ENCODE peak calls at places on chromosomes 7 and 10, in four cellular contexts. S is GOT3, B is endothelial cell, U is T-helper 9 cell. P is an unnamed sample.

GRCh38 chr7:117715784-117716445 is 157.3 kb downstream of the CTTNBP2 start:
- DNase-seq in S (peak), B (peak), U (no peak), P (peak)

GRCh38 chr7:25967278-25968204 is 184.5 kb upstream of the NFE2L3 start:
- DNase-seq in S (no peak), B (no peak), U (no peak), P (no peak)

GRCh38 chr7:46015107-46015868 is 94.2 kb upstream of the IGFBP3 start:
- DNase-seq in S (no peak), B (peak), U (no peak), P (no peak)

GRCh38 chr7:158329686-158330085 is 257.9 kb downstream of the PTPRN2 start:
- DNase-seq in S (no peak), B (no peak), U (no peak), P (no peak)

GRCh38 chr10:97138777-97139317 is 46.9 kb downstream of the SLIT1 start:
- DNase-seq in S (no peak), B (no peak), U (no peak), P (no peak)

GRCh38 chr10:101467286-101467770 is 113.4 kb downstream of the BTRC start:
- DNase-seq in S (no peak), B (peak), U (no peak), P (peak)

GRCh38 chr10:11414314-11415038 is 197.0 kb downstream of the USP6NL start:
- DNase-seq in S (no peak), B (no peak), U (no peak), P (no peak)

GRCh38 chr7:51455513-51455912 is 138.9 kb upstream of the COBL start:
- DNase-seq in S (no peak), B (no peak), U (no peak), P (no peak)

GRCh38 chr7:80918406-80918805 is 445 bp downstream of the SEMA3C start:
- DNase-seq in S (no peak), B (no peak), U (no peak), P (peak)

P was measured in T47D.